ENCODE peak calls at places on chromosomes 16 and 17, in four cellular contexts. One of them, this sample, is unnamed.

GRCh38 chr16:86382774-86383407 is 127.4 kb upstream of the FOXF1 start:
- DNase-seq in neural progenitor cell: no peak
- DNase-seq in EH: no peak
- DNase-seq in stimulated activated CD4-positive, alpha-beta T cell treated with anti-CD3 and anti-CD28 coated beads, Interleukin-4, amount 100 ng/mL, for 4 hours: no peak
- DNase-seq in this sample: no peak

GRCh38 chr16:49345829-49346228 is 27.8 kb upstream of the C16orf78 start:
- DNase-seq in neural progenitor cell: peak
- DNase-seq in stimulated activated CD4-positive, alpha-beta T cell treated with anti-CD3 and anti-CD28 coated beads, Interleukin-4, amount 100 ng/mL, for 4 hours: peak
- DNase-seq in EH: peak
- DNase-seq in this sample: no peak

GRCh38 chr17:77490361-77491183 is 349.8 kb downstream of the SEC14L1 start:
- DNase-seq in EH: no peak
- DNase-seq in stimulated activated CD4-positive, alpha-beta T cell treated with anti-CD3 and anti-CD28 coated beads, Interleukin-4, amount 100 ng/mL, for 4 hours: peak
- DNase-seq in neural progenitor cell: no peak
- DNase-seq in this sample: no peak

GRCh38 chr16:11190585-11191565 is 65.1 kb downstream of the SOCS1 start:
- DNase-seq in neural progenitor cell: no peak
- DNase-seq in EH: peak
- DNase-seq in stimulated activated CD4-positive, alpha-beta T cell treated with anti-CD3 and anti-CD28 coated beads, Interleukin-4, amount 100 ng/mL, for 4 hours: no peak
- DNase-seq in this sample: no peak

GRCh38 chr17:70661342-70662222 is 492.2 kb downstream of the KCNJ2 start:
- DNase-seq in EH: no peak
- DNase-seq in stimulated activated CD4-positive, alpha-beta T cell treated with anti-CD3 and anti-CD28 coated beads, Interleukin-4, amount 100 ng/mL, for 4 hours: no peak
- DNase-seq in neural progenitor cell: no peak
- DNase-seq in this sample: no peak

GRCh38 chr17:36777118-36777517 is 160.2 kb upstream of the LHX1 start:
- DNase-seq in stimulated activated CD4-positive, alpha-beta T cell treated with anti-CD3 and anti-CD28 coated beads, Interleukin-4, amount 100 ng/mL, for 4 hours: no peak
- DNase-seq in EH: peak
- DNase-seq in neural progenitor cell: peak
- DNase-seq in this sample: no peak

GRCh38 chr17:49576906-49577650 is 1.4 kb downstream of the NXPH3 start:
- DNase-seq in stimulated activated CD4-positive, alpha-beta T cell treated with anti-CD3 and anti-CD28 coated beads, Interleukin-4, amount 100 ng/mL, for 4 hours: no peak
- DNase-seq in EH: peak
- DNase-seq in neural progenitor cell: no peak
- DNase-seq in this sample: no peak

GRCh38 chr17:42519546-42520444 is 16.2 kb upstream of the NAGLU start:
- DNase-seq in neural progenitor cell: peak
- DNase-seq in stimulated activated CD4-positive, alpha-beta T cell treated with anti-CD3 and anti-CD28 coated beads, Interleukin-4, amount 100 ng/mL, for 4 hours: no peak
- DNase-seq in EH: peak
- DNase-seq in this sample: peak

GRCh38 chr17:8839410-8839935 is 28.0 kb downstream of the PIK3R6 start:
- DNase-seq in stimulated activated CD4-positive, alpha-beta T cell treated with anti-CD3 and anti-CD28 coated beads, Interleukin-4, amount 100 ng/mL, for 4 hours: no peak
- DNase-seq in EH: no peak
- DNase-seq in neural progenitor cell: no peak
- DNase-seq in this sample: no peak

GRCh38 chr17:44097110-44097810 is 26.2 kb downstream of the HDAC5 start:
- DNase-seq in neural progenitor cell: no peak
- DNase-seq in EH: peak
- DNase-seq in stimulated activated CD4-positive, alpha-beta T cell treated with anti-CD3 and anti-CD28 coated beads, Interleukin-4, amount 100 ng/mL, for 4 hours: no peak
- DNase-seq in this sample: no peak

GRCh38 chr16:83574388-83574787 is 233.4 kb upstream of the HSBP1 start:
- DNase-seq in neural progenitor cell: no peak
- DNase-seq in stimulated activated CD4-positive, alpha-beta T cell treated with anti-CD3 and anti-CD28 coated beads, Interleukin-4, amount 100 ng/mL, for 4 hours: no peak
- DNase-seq in EH: peak
- DNase-seq in this sample: no peak

GRCh38 chr16:11494029-11494428 is 92.7 kb downstream of the LITAF start:
- DNase-seq in neural progenitor cell: no peak
- DNase-seq in EH: no peak
- DNase-seq in stimulated activated CD4-positive, alpha-beta T cell treated with anti-CD3 and anti-CD28 coated beads, Interleukin-4, amount 100 ng/mL, for 4 hours: no peak
- DNase-seq in this sample: no peak

GRCh38 chr17:8912060-8912981 is 44.8 kb upstream of the PIK3R6 start:
- DNase-seq in EH: no peak
- DNase-seq in neural progenitor cell: peak
- DNase-seq in stimulated activated CD4-positive, alpha-beta T cell treated with anti-CD3 and anti-CD28 coated beads, Interleukin-4, amount 100 ng/mL, for 4 hours: no peak
- DNase-seq in this sample: no peak

GRCh38 chr17:1491406-1492248 is 859 bp downstream of the MYO1C start:
- DNase-seq in neural progenitor cell: peak
- DNase-seq in stimulated activated CD4-positive, alpha-beta T cell treated with anti-CD3 and anti-CD28 coated beads, Interleukin-4, amount 100 ng/mL, for 4 hours: peak
- DNase-seq in EH: peak
- DNase-seq in this sample: no peak

GRCh38 chr17:74921045-74921681 is 1.9 kb downstream of the USH1G start:
- DNase-seq in neural progenitor cell: no peak
- DNase-seq in stimulated activated CD4-positive, alpha-beta T cell treated with anti-CD3 and anti-CD28 coated beads, Interleukin-4, amount 100 ng/mL, for 4 hours: no peak
- DNase-seq in EH: no peak
- DNase-seq in this sample: no peak

GRCh38 chr17:27438631-27439030 is 17.6 kb upstream of the KSR1 start:
- DNase-seq in EH: peak
- DNase-seq in neural progenitor cell: no peak
- DNase-seq in stimulated activated CD4-positive, alpha-beta T cell treated with anti-CD3 and anti-CD28 coated beads, Interleukin-4, amount 100 ng/mL, for 4 hours: no peak
- DNase-seq in this sample: no peak

GRCh38 chr16:84484579-84485254 is 19.7 kb downstream of the MEAK7 start:
- DNase-seq in neural progenitor cell: peak
- DNase-seq in EH: peak
- DNase-seq in stimulated activated CD4-positive, alpha-beta T cell treated with anti-CD3 and anti-CD28 coated beads, Interleukin-4, amount 100 ng/mL, for 4 hours: no peak
- DNase-seq in this sample: peak

GRCh38 chr17:33745047-33745783 is 452.1 kb upstream of the ASIC2 start:
- DNase-seq in EH: no peak
- DNase-seq in stimulated activated CD4-positive, alpha-beta T cell treated with anti-CD3 and anti-CD28 coated beads, Interleukin-4, amount 100 ng/mL, for 4 hours: no peak
- DNase-seq in neural progenitor cell: no peak
- DNase-seq in this sample: no peak

GRCh38 chr16:87552772-87553171 is 49.5 kb upstream of the JPH3 start:
- DNase-seq in neural progenitor cell: no peak
- DNase-seq in stimulated activated CD4-positive, alpha-beta T cell treated with anti-CD3 and anti-CD28 coated beads, Interleukin-4, amount 100 ng/mL, for 4 hours: no peak
- DNase-seq in EH: peak
- DNase-seq in this sample: peak

GRCh38 chr17:80889897-80890550 is 101.6 kb upstream of the CHMP6 start:
- DNase-seq in EH: no peak
- DNase-seq in neural progenitor cell: no peak
- DNase-seq in stimulated activated CD4-positive, alpha-beta T cell treated with anti-CD3 and anti-CD28 coated beads, Interleukin-4, amount 100 ng/mL, for 4 hours: peak
- DNase-seq in this sample: no peak

GRCh38 chr16:81008151-81008789 is 1.3 kb downstream of the CENPN start:
- DNase-seq in stimulated activated CD4-positive, alpha-beta T cell treated with anti-CD3 and anti-CD28 coated beads, Interleukin-4, amount 100 ng/mL, for 4 hours: no peak
- DNase-seq in EH: no peak
- DNase-seq in neural progenitor cell: no peak
- DNase-seq in this sample: no peak

GRCh38 chr17:49132699-49133364 is at the start of gene B4GALNT2:
- DNase-seq in stimulated activated CD4-positive, alpha-beta T cell treated with anti-CD3 and anti-CD28 coated beads, Interleukin-4, amount 100 ng/mL, for 4 hours: peak
- DNase-seq in EH: peak
- DNase-seq in neural progenitor cell: peak
- DNase-seq in this sample: no peak

GRCh38 chr16:1430759-1431496 is at the start of gene PERCC1:
- DNase-seq in neural progenitor cell: no peak
- DNase-seq in EH: no peak
- DNase-seq in stimulated activated CD4-positive, alpha-beta T cell treated with anti-CD3 and anti-CD28 coated beads, Interleukin-4, amount 100 ng/mL, for 4 hours: no peak
- DNase-seq in this sample: no peak

GRCh38 chr17:38898291-38898679 is 27.1 kb upstream of the LASP1NB start:
- DNase-seq in EH: no peak
- DNase-seq in neural progenitor cell: no peak
- DNase-seq in stimulated activated CD4-positive, alpha-beta T cell treated with anti-CD3 and anti-CD28 coated beads, Interleukin-4, amount 100 ng/mL, for 4 hours: peak
- DNase-seq in this sample: no peak

GRCh38 chr17:42559076-42559475 is 2.9 kb upstream of the COASY start:
- DNase-seq in EH: no peak
- DNase-seq in stimulated activated CD4-positive, alpha-beta T cell treated with anti-CD3 and anti-CD28 coated beads, Interleukin-4, amount 100 ng/mL, for 4 hours: no peak
- DNase-seq in neural progenitor cell: no peak
- DNase-seq in this sample: no peak

GRCh38 chr17:3666516-3666915 is 1.9 kb downstream of the TAX1BP3 start:
- DNase-seq in stimulated activated CD4-positive, alpha-beta T cell treated with anti-CD3 and anti-CD28 coated beads, Interleukin-4, amount 100 ng/mL, for 4 hours: no peak
- DNase-seq in neural progenitor cell: no peak
- DNase-seq in EH: no peak
- DNase-seq in this sample: no peak

GRCh38 chr16:1335211-1335971 is 1.9 kb downstream of the BAIAP3 start:
- DNase-seq in EH: no peak
- DNase-seq in neural progenitor cell: no peak
- DNase-seq in stimulated activated CD4-positive, alpha-beta T cell treated with anti-CD3 and anti-CD28 coated beads, Interleukin-4, amount 100 ng/mL, for 4 hours: no peak
- DNase-seq in this sample: no peak

GRCh38 chr17:82424001-82424862 is 5.8 kb upstream of the OGFOD3 start:
- DNase-seq in neural progenitor cell: peak
- DNase-seq in stimulated activated CD4-positive, alpha-beta T cell treated with anti-CD3 and anti-CD28 coated beads, Interleukin-4, amount 100 ng/mL, for 4 hours: peak
- DNase-seq in EH: peak
- DNase-seq in this sample: no peak

GRCh38 chr17:17126131-17127110 is 79.7 kb downstream of the PLD6 start:
- DNase-seq in neural progenitor cell: no peak
- DNase-seq in EH: no peak
- DNase-seq in stimulated activated CD4-positive, alpha-beta T cell treated with anti-CD3 and anti-CD28 coated beads, Interleukin-4, amount 100 ng/mL, for 4 hours: no peak
- DNase-seq in this sample: peak

GRCh38 chr17:42571435-42572225 is 4.7 kb downstream of the MLX start:
- DNase-seq in stimulated activated CD4-positive, alpha-beta T cell treated with anti-CD3 and anti-CD28 coated beads, Interleukin-4, amount 100 ng/mL, for 4 hours: no peak
- DNase-seq in EH: no peak
- DNase-seq in neural progenitor cell: no peak
- DNase-seq in this sample: no peak

GRCh38 chr16:15482068-15482747 is 47.8 kb downstream of the BMERB1 start:
- DNase-seq in neural progenitor cell: no peak
- DNase-seq in EH: peak
- DNase-seq in stimulated activated CD4-positive, alpha-beta T cell treated with anti-CD3 and anti-CD28 coated beads, Interleukin-4, amount 100 ng/mL, for 4 hours: peak
- DNase-seq in this sample: peak

GRCh38 chr17:6178959-6179358 is 108.8 kb downstream of the WSCD1 start:
- DNase-seq in EH: no peak
- DNase-seq in stimulated activated CD4-positive, alpha-beta T cell treated with anti-CD3 and anti-CD28 coated beads, Interleukin-4, amount 100 ng/mL, for 4 hours: no peak
- DNase-seq in neural progenitor cell: no peak
- DNase-seq in this sample: no peak

GRCh38 chr16:30786115-30786935 is 680 bp downstream of the ZNF629 start:
- DNase-seq in EH: peak
- DNase-seq in stimulated activated CD4-positive, alpha-beta T cell treated with anti-CD3 and anti-CD28 coated beads, Interleukin-4, amount 100 ng/mL, for 4 hours: no peak
- DNase-seq in neural progenitor cell: peak
- DNase-seq in this sample: no peak

GRCh38 chr16:88901718-88902337 is 35.4 kb upstream of the PABPN1L start:
- DNase-seq in stimulated activated CD4-positive, alpha-beta T cell treated with anti-CD3 and anti-CD28 coated beads, Interleukin-4, amount 100 ng/mL, for 4 hours: no peak
- DNase-seq in neural progenitor cell: no peak
- DNase-seq in EH: no peak
- DNase-seq in this sample: no peak

GRCh38 chr17:5027299-5027698 is 7.9 kb downstream of the SLC52A1 start:
- DNase-seq in EH: no peak
- DNase-seq in neural progenitor cell: no peak
- DNase-seq in stimulated activated CD4-positive, alpha-beta T cell treated with anti-CD3 and anti-CD28 coated beads, Interleukin-4, amount 100 ng/mL, for 4 hours: no peak
- DNase-seq in this sample: no peak

GRCh38 chr17:65332375-65332774 is 195.2 kb downstream of the RGS9 start:
- DNase-seq in EH: peak
- DNase-seq in stimulated activated CD4-positive, alpha-beta T cell treated with anti-CD3 and anti-CD28 coated beads, Interleukin-4, amount 100 ng/mL, for 4 hours: no peak
- DNase-seq in neural progenitor cell: no peak
- DNase-seq in this sample: no peak

GRCh38 chr17:8072727-8073461 is 14.6 kb downstream of the ALOX12B start:
- DNase-seq in EH: peak
- DNase-seq in stimulated activated CD4-positive, alpha-beta T cell treated with anti-CD3 and anti-CD28 coated beads, Interleukin-4, amount 100 ng/mL, for 4 hours: peak
- DNase-seq in neural progenitor cell: peak
- DNase-seq in this sample: no peak

GRCh38 chr17:73410586-73411329 is 99.0 kb upstream of the CDC42EP4 start:
- DNase-seq in stimulated activated CD4-positive, alpha-beta T cell treated with anti-CD3 and anti-CD28 coated beads, Interleukin-4, amount 100 ng/mL, for 4 hours: no peak
- DNase-seq in neural progenitor cell: peak
- DNase-seq in EH: no peak
- DNase-seq in this sample: no peak